ENCODE peak calls at places on chromosomes 4 and X, in five cellular contexts. D is sigmoid colon, C is Peyer's patch, S is uterus, B is tibial nerve. H is an unnamed sample. For H3K4me1, the result is how much of the 10 kb centered on the place peaks cover.

GRCh38 chr4:159455675-159456235 is 352.9 kb downstream of the RAPGEF2 start:
- DNase-seq in S (no peak), D (no peak), C (no peak), B (no peak), H (no peak)

GRCh38 chr4:162162672-162163071 is 1.1 kb downstream of the FSTL5 start:
- DNase-seq in S (no peak), B (no peak), C (no peak), D (no peak), H (no peak)

GRCh38 chr4:25749150-25749794 is 93.6 kb downstream of the SLC34A2 start:
- DNase-seq in B (no peak), S (no peak), C (no peak), D (no peak), H (no peak)

GRCh38 chrX:27186671-27187070 is 276.5 kb downstream of the PPP4R3C start:
- DNase-seq in S (no peak), B (no peak), D (no peak), C (no peak), H (no peak)

GRCh38 chr4:53866055-53866454 is 198.3 kb downstream of the CHIC2 start:
- DNase-seq in C (no peak), S (no peak), D (no peak), B (no peak), H (no peak)

GRCh38 chr4:177411996-177412395 is 30.2 kb downstream of the AGA start:
- DNase-seq in S (no peak), D (no peak), B (no peak), C (no peak), H (no peak)

GRCh38 chr4:185115827-185116232 is 27.2 kb upstream of the SLC25A4 start:
- DNase-seq in S (peak), B (no peak), C (no peak), D (no peak), H (peak)

GRCh38 chrX:47278684-47279083 is 45.9 kb downstream of the USP11 start:
- DNase-seq in S (no peak), D (no peak), C (no peak), B (no peak), H (no peak)

GRCh38 chr4:142846729-142847606 is 867 bp upstream of the INPP4B start:
- DNase-seq in D (no peak), C (peak), B (no peak), S (peak), H (peak)

GRCh38 chrX:30302957-30303356 is 6.2 kb downstream of the NR0B1 start:
- DNase-seq in C (no peak), S (no peak), D (no peak), B (no peak), H (no peak)

GRCh38 chr4:153759407-153760226 is at the start of gene RNF175:
- DNase-seq in B (no peak), S (no peak), D (no peak), C (no peak), H (no peak)

GRCh38 chr4:105002278-105002677 is 144.4 kb upstream of the TET2 start:
- DNase-seq in D (no peak), S (no peak), C (no peak), B (no peak), H (no peak)

GRCh38 chr4:182533948-182534347 is 290.7 kb downstream of the TENM3 start:
- DNase-seq in B (no peak), D (no peak), C (no peak), S (no peak), H (no peak)

GRCh38 chr4:24278693-24279092 is 305.7 kb downstream of the DHX15 start:
- DNase-seq in B (no peak), D (no peak), C (no peak), S (no peak), H (no peak)

GRCh38 chrX:17860811-17861495 is at the start of gene RAI2:
- DNase-seq in D (peak), S (peak), B (no peak), C (peak), H (no peak)

GRCh38 chr4:99855677-99856076 is 38.5 kb downstream of the LAMTOR3 start:
- DNase-seq in D (no peak), S (no peak), C (no peak), B (no peak), H (no peak)

GRCh38 chrX:964831-965416 is 247.5 kb downstream of the CRLF2 start:
- DNase-seq in D (no peak), B (no peak), C (no peak), S (no peak), H (peak)

GRCh38 chrX:153414838-153415552 is 3.7 kb downstream of the ZFP92 start:
- DNase-seq in S (no peak), D (no peak), B (no peak), C (no peak), H (no peak)

GRCh38 chr4:186067757-186068385 is 1.1 kb upstream of the TLR3 start:
- DNase-seq in S (peak), B (peak), D (peak), C (peak), H (peak)

GRCh38 chr4:83546796-83547195 is 10.9 kb downstream of the GPAT3 start:
- DNase-seq in S (no peak), D (no peak), C (no peak), B (no peak), H (no peak)

GRCh38 chr4:186724048-186724860 is 598 bp upstream of the FAT1 start:
- DNase-seq in D (peak), B (no peak), C (no peak), S (peak), H (peak)

GRCh38 chr4:145956288-145956890 is 17.8 kb upstream of the ZNF827 start:
- DNase-seq in B (no peak), D (no peak), C (peak), S (no peak), H (no peak)

GRCh38 chr4:25098964-25099843 is 61.0 kb downstream of the SEPSECS start:
- DNase-seq in D (no peak), S (peak), C (peak), B (peak), H (peak)

GRCh38 chr4:122617597-122618593 is 3.0 kb downstream of the IL21 start:
- DNase-seq in B (no peak), D (no peak), C (no peak), S (no peak), H (no peak)

GRCh38 chr4:122017296-122017695 is 65.4 kb upstream of the TRPC3 start:
- DNase-seq in B (no peak), C (no peak), S (no peak), D (no peak), H (no peak)

GRCh38 chr4:148030486-148030885 is 298.6 kb downstream of the ARHGAP10 start:
- DNase-seq in C (no peak), D (no peak), S (no peak), B (no peak), H (no peak)

GRCh38 chrX:18995216-18995615 is 11.3 kb upstream of the PHKA2 start:
- DNase-seq in D (no peak), B (no peak), C (no peak), S (no peak), H (no peak)

GRCh38 chr4:185999207-185999606 is 69.7 kb upstream of the TLR3 start:
- DNase-seq in D (no peak), C (no peak), S (no peak), B (no peak), H (peak)

DNA sequence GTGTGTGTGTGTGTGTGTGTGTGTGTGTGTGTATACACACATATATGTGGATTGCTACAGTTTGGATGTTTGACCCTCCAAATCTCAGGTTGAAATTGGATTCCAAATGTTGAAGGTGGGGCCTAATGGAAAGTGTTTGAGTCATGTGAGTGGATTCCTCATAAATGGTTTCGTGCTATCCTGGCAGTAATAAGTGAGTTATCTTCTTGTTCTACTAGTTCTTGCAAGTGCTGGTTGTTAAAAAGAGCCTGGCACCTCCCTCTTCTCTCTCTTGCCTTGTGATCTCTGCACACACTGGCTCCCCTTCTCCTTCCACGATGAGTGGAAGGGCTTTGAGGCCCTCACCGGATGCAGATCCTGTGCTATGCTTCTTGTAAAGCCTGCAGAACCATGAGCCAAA is 344.1 kb downstream of the SH2D1A start:
- DNase-seq in B (no peak), C (no peak), D (no peak), S (no peak), H (no peak)
- H3K4me1 ChIP-seq in B (under half), C (under half), D (under half), S (under half), H (under half)

DNA sequence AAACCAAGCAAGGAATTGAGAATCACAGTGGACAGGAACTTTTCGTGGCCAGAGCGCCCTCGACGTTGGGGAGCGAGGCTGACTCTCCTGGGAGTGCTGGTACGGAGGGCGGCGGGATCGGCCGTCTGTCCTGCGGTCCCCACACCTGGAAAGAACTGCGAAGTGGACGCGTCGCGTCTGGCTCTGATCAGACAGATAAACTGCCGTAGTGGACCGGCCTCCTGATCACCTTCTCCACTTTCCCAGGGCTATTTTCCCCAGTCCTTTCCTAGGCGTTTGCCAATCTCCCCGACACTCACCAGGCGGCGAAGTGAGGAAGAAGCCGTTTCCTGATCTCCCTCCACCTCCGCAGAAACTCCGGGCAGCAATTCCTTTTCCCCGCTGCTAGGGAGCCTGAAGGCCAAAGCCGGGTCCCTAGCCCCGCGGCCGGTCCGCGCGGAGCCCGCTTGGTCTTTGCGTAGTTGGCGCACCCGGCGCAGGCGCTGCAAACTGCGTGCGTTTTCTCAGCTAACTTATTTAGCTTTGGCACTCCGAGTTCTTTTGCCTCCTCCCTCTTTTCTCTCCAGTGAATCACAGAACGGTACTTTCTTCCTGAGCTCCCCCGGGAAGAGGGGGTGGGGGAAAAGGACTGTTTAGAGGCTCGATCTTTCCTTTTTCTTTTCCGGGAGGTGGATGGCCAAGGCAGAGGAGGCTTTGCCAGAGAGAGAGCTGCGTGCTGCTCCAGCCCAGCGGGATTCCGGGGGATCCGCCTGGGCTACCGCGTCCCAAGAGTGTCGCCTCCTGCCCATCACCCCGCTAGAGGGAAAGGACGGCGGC is at the start of gene ARSJ:
- DNase-seq in B (no peak), D (peak), C (no peak), S (peak), H (peak)
- TF ChIP-seq POLR2A in B (no peak), D (peak), C (no peak), S (peak), H (peak)

GRCh38 chrX:133999013-133999705 is 13.8 kb upstream of the GPC3 start:
- DNase-seq in S (peak), B (no peak), D (peak), C (no peak), H (no peak)

GRCh38 chrX:133994576-133994975 is 9.2 kb upstream of the GPC3 start:
- DNase-seq in C (no peak), B (no peak), S (no peak), D (no peak), H (no peak)

GRCh38 chrX:133991814-133992213 is 6.4 kb upstream of the GPC3 start:
- DNase-seq in S (no peak), D (no peak), B (no peak), C (no peak), H (no peak)

GRCh38 chrX:133992877-133993276 is 7.5 kb upstream of the GPC3 start:
- DNase-seq in C (no peak), S (no peak), B (no peak), D (no peak), H (no peak)

GRCh38 chrX:133995759-133996158 is 10.4 kb upstream of the GPC3 start:
- DNase-seq in D (no peak), C (no peak), B (no peak), S (no peak), H (no peak)
- H3K4me1 ChIP-seq in D (under half), C (under half), B (under half), S (under half), H (under half)

GRCh38 chr4:82510216-82510615 is 51.6 kb downstream of the TMEM150C start:
- DNase-seq in S (no peak), C (no peak), D (no peak), B (no peak), H (no peak)
- TF ChIP-seq POLR2A in S (no peak), C (no peak), D (no peak), B (no peak), H (no peak)

DNA sequence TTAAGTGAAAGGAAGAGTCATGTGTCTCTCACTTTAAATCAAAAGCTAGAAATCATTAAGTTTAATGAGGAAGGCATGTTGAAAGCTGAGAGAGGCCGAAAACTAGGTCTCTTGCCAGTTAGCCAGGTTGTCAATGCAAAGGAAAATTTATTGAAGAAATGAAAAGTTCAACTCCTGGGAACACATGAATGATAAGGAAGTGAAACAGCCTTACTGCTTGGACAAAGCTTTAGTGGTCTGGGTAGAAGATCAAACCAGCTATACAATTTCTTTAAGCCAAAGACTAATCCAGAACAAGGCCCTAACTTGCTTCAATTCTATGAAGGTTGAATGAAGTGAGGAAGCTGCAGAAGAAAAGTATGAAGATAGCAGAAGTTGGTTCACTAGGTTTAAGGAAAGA is 24.9 kb downstream of the RHOH start:
- DNase-seq in S (no peak), B (no peak), D (no peak), C (no peak), H (no peak)
- H3K4me1 ChIP-seq in S (under half), B (under half), D (under half), C (under half), H (under half)

GRCh38 chr4:44725166-44725565 is 1.2 kb downstream of the GNPDA2 start:
- DNase-seq in C (no peak), S (no peak), D (no peak), B (no peak), H (no peak)

GRCh38 chr4:44722001-44722400 is 4.4 kb downstream of the GNPDA2 start:
- DNase-seq in C (no peak), S (no peak), D (no peak), B (no peak), H (no peak)

GRCh38 chr4:44727471-44727870 is 1.1 kb upstream of the GNPDA2 start:
- DNase-seq in C (no peak), B (no peak), S (no peak), D (no peak), H (no peak)

DNA sequence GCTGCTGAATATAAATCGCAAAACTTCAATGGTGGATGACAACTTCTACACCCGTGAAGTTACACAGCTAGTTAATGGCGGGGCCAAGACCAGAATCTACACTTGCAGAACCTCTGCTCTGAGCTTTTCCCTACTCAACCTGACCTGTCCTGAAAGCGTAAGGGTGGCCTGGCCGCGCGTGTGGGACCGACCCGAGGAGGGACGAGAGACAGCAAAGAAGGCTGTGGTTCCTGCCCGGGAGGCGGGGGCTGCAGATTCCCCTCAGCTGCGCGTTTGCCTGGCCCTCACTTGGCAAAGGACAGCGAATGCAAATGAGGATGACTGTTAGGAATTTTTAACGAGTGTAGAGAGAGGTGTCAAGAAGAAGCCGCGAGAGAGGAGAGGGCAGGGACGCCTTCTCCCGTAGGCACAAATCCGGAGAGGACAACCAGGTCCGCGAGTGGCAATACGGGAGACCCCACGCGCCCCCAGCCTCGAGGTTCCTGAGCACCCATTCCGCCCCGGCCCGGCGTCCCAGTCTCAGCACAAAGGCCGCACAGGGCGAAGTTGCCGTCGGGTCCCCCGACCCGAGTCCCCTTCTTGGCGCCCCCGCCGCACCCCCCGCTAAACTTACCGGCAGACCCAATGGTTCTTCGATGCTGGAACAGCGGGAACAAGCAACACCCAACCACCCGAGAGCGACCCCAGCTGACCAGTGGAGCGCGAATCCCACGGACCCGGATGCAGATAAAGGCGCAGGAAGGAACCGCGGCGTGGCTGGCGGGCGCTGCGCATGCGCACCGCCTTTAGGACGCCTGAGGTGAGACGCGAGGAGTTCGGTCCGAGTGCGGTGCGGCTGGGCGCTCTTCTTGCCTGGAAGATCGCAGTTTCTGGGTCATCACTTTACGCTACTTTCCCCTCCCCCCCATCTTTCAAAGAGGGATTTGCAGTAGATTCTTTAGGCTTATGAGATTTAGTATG is at the start of gene GNPDA2:
- DNase-seq in C (peak), B (peak), D (peak), S (peak), H (peak)
- TF ChIP-seq POLR2A in C (peak), B (no peak), D (peak), S (peak), H (peak)

H was measured in right lobe of liver.